ENCODE peak calls at places on chromosomes 6 and 20, in four cellular contexts. One of them, this sample, is unnamed.

GRCh38 chr6:169618526-169619490 is 83.0 kb downstream of the WDR27 start:
- DNase-seq in K562: no peak
- DNase-seq in GM12878: no peak
- DNase-seq in HL-60: no peak
- DNase-seq in this sample: no peak

GRCh38 chr6:3271756-3272155 is 13.0 kb downstream of the PSMG4 start:
- DNase-seq in K562: no peak
- DNase-seq in GM12878: no peak
- DNase-seq in HL-60: no peak
- DNase-seq in this sample: no peak

GRCh38 chr6:36024154-36024760 is at the start of gene SLC26A8:
- DNase-seq in K562: no peak
- DNase-seq in GM12878: no peak
- DNase-seq in HL-60: no peak
- DNase-seq in this sample: no peak

GRCh38 chr6:5127106-5127687 is 42.1 kb downstream of the PPP1R3G start:
- DNase-seq in K562: no peak
- DNase-seq in GM12878: no peak
- DNase-seq in HL-60: no peak
- DNase-seq in this sample: no peak

GRCh38 chr20:40390654-40391053 is 298.4 kb downstream of the MAFB start:
- DNase-seq in K562: no peak
- DNase-seq in GM12878: no peak
- DNase-seq in HL-60: no peak
- DNase-seq in this sample: no peak

GRCh38 chr6:161837854-161838253 is 564.0 kb upstream of the AGPAT4 start:
- DNase-seq in K562: no peak
- DNase-seq in GM12878: no peak
- DNase-seq in HL-60: no peak
- DNase-seq in this sample: no peak

GRCh38 chr6:13422601-13423247 is 64.7 kb downstream of the GFOD1 start:
- DNase-seq in K562: no peak
- DNase-seq in GM12878: no peak
- DNase-seq in HL-60: no peak
- DNase-seq in this sample: no peak

GRCh38 chr6:132760256-132760655 is 2.6 kb upstream of the VNN2 start:
- DNase-seq in K562: no peak
- DNase-seq in GM12878: no peak
- DNase-seq in HL-60: no peak
- DNase-seq in this sample: no peak

GRCh38 chr6:56642366-56643261 is at the start of gene DST:
- DNase-seq in K562: no peak
- DNase-seq in GM12878: no peak
- DNase-seq in HL-60: no peak
- DNase-seq in this sample: no peak

GRCh38 chr6:291148-291696 is 1.1 kb upstream of the DUSP22 start:
- DNase-seq in K562: no peak
- DNase-seq in GM12878: no peak
- DNase-seq in HL-60: no peak
- DNase-seq in this sample: no peak

GRCh38 chr6:56246544-56246940 is 838 bp downstream of the COL21A1 start:
- DNase-seq in K562: no peak
- DNase-seq in GM12878: no peak
- DNase-seq in HL-60: no peak
- DNase-seq in this sample: no peak

GRCh38 chr6:14436593-14436992 is 319.0 kb downstream of the CD83 start:
- DNase-seq in K562: no peak
- DNase-seq in GM12878: no peak
- DNase-seq in HL-60: no peak
- DNase-seq in this sample: no peak

GRCh38 chr6:1949533-1949932 is 295.9 kb downstream of the GMDS start:
- DNase-seq in K562: no peak
- DNase-seq in GM12878: no peak
- DNase-seq in HL-60: peak
- DNase-seq in this sample: no peak

GRCh38 chr6:28794175-28795002 is 129.4 kb downstream of the TRIM27 start:
- DNase-seq in K562: peak
- DNase-seq in GM12878: no peak
- DNase-seq in HL-60: peak
- DNase-seq in this sample: no peak

GRCh38 chr6:29517728-29518440 is 30.1 kb upstream of the MAS1L start:
- DNase-seq in K562: no peak
- DNase-seq in GM12878: no peak
- DNase-seq in HL-60: no peak
- DNase-seq in this sample: no peak

GRCh38 chr6:158769696-158770446 is 49.3 kb downstream of the EZR start:
- DNase-seq in K562: no peak
- DNase-seq in GM12878: no peak
- DNase-seq in HL-60: no peak
- DNase-seq in this sample: no peak

GRCh38 chr6:122223251-122223650 is 176.2 kb upstream of the HSF2 start:
- DNase-seq in K562: no peak
- DNase-seq in GM12878: no peak
- DNase-seq in HL-60: no peak
- DNase-seq in this sample: no peak

GRCh38 chr6:159826968-159827647 is 27.0 kb downstream of the PNLDC1 start:
- DNase-seq in K562: no peak
- DNase-seq in GM12878: no peak
- DNase-seq in HL-60: no peak
- DNase-seq in this sample: no peak

GRCh38 chr6:44090465-44090864 is 36.8 kb downstream of the MRPL14 start:
- DNase-seq in K562: no peak
- DNase-seq in GM12878: no peak
- DNase-seq in HL-60: no peak
- DNase-seq in this sample: no peak

GRCh38 chr20:14972690-14973089 is 635.3 kb upstream of the FLRT3 start:
- DNase-seq in K562: no peak
- DNase-seq in GM12878: no peak
- DNase-seq in HL-60: no peak
- DNase-seq in this sample: no peak

DNA sequence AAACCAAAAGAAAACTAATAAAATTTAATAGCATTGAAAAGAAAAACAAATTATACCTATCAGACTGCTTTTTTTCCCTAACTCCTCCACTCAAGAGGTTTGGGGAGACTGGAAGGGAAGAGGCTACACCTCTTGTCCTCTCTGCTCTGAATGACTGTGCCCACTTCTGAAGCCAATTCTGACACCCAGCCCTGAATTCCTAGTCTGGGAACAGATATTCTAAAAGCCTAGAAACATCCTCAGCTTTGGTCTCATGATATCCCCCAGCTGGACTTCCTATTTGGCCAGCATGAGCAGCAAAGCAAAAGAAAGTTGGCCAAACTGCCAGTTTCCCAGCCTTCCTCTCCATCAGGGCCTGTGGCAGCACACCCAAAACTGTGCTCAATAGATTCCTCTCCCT is 152.3 kb upstream of the RIN2 start:
- DNase-seq in K562: no peak
- DNase-seq in GM12878: no peak
- DNase-seq in HL-60: no peak
- DNase-seq in this sample: no peak
- TF ChIP-seq SPI1 in K562: no peak
- TF ChIP-seq SPI1 in GM12878: no peak
- TF ChIP-seq SPI1 in HL-60: no peak
- TF ChIP-seq SPI1 in this sample: no peak

GRCh38 chr6:135291288-135292116 is 110.4 kb downstream of the MYB start:
- DNase-seq in K562: peak
- DNase-seq in GM12878: no peak
- DNase-seq in HL-60: no peak
- DNase-seq in this sample: no peak
- TF ChIP-seq POLR2AphosphoS5 in K562: no peak
- TF ChIP-seq POLR2AphosphoS5 in GM12878: no peak
- TF ChIP-seq POLR2AphosphoS5 in HL-60: no peak
- TF ChIP-seq POLR2AphosphoS5 in this sample: no peak

GRCh38 chr6:31737315-31738047 is 1.2 kb upstream of the CLIC1 start:
- DNase-seq in K562: no peak
- DNase-seq in GM12878: no peak
- DNase-seq in HL-60: peak
- DNase-seq in this sample: no peak
- TF ChIP-seq SPI1 in K562: no peak
- TF ChIP-seq SPI1 in GM12878: no peak
- TF ChIP-seq SPI1 in HL-60: no peak
- TF ChIP-seq SPI1 in this sample: no peak

DNA sequence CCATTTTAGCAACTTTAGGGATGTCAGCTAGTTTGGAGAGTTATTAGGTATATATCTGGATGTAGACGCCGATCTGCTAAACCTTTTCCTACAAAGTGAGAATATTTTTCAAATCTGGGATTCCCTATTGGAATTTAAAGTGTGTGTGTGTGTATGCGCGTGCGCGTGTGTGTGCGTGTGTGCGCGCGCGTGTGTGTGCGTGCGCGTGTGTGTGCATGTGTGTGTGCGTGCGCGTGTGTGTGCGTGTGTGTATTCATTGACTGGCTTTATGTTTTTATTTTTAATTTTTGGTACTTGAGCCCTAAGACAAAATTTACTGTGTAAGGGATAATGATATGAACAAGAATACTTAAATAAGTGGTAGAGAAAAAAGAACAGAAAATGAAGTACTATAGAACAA is 8.1 kb downstream of the PRL start:
- DNase-seq in K562: no peak
- DNase-seq in GM12878: no peak
- DNase-seq in HL-60: no peak
- DNase-seq in this sample: no peak
- TF ChIP-seq POLR2AphosphoS5 in K562: no peak
- TF ChIP-seq POLR2AphosphoS5 in GM12878: no peak
- TF ChIP-seq POLR2AphosphoS5 in HL-60: no peak
- TF ChIP-seq POLR2AphosphoS5 in this sample: no peak

GRCh38 chr6:156827382-156827781 is 50.2 kb downstream of the ARID1B start:
- DNase-seq in K562: no peak
- DNase-seq in GM12878: no peak
- DNase-seq in HL-60: no peak
- DNase-seq in this sample: no peak
- TF ChIP-seq SPI1 in K562: no peak
- TF ChIP-seq SPI1 in GM12878: no peak
- TF ChIP-seq SPI1 in HL-60: no peak
- TF ChIP-seq SPI1 in this sample: no peak

GRCh38 chr6:136742125-136742524 is 50.2 kb downstream of the MAP3K5 start:
- DNase-seq in K562: no peak
- DNase-seq in GM12878: no peak
- DNase-seq in HL-60: no peak
- DNase-seq in this sample: no peak

GRCh38 chr6:136738178-136739057 is 53.9 kb downstream of the MAP3K5 start:
- DNase-seq in K562: no peak
- DNase-seq in GM12878: no peak
- DNase-seq in HL-60: no peak
- DNase-seq in this sample: no peak

GRCh38 chr6:136739071-136739470 is 53.2 kb downstream of the MAP3K5 start:
- DNase-seq in K562: no peak
- DNase-seq in GM12878: no peak
- DNase-seq in HL-60: no peak
- DNase-seq in this sample: no peak

GRCh38 chr6:136739501-136739900 is 52.8 kb downstream of the MAP3K5 start:
- DNase-seq in K562: no peak
- DNase-seq in GM12878: no peak
- DNase-seq in HL-60: no peak
- DNase-seq in this sample: no peak

GRCh38 chr6:136740050-136740974 is 52.0 kb downstream of the MAP3K5 start:
- DNase-seq in K562: no peak
- DNase-seq in GM12878: no peak
- DNase-seq in HL-60: no peak
- DNase-seq in this sample: no peak
- TF ChIP-seq POLR2AphosphoS5 in K562: no peak
- TF ChIP-seq POLR2AphosphoS5 in GM12878: no peak
- TF ChIP-seq POLR2AphosphoS5 in HL-60: no peak
- TF ChIP-seq POLR2AphosphoS5 in this sample: no peak